ENCODE peak calls at places on chromosomes 5 and 9, in ten cellular contexts. F, I, E, P, S, H, O, C, Z and W are unnamed samples. For H3K4me1, the result is how much of the 10 kb centered on the place peaks cover.

GRCh38 chr9:92631452-92632211 is 38.3 kb downstream of the IPPK start:
- DNase-seq in F (no peak), I (no peak), E (peak), P (no peak), S (no peak), H (no peak), O (no peak), C (peak), Z (no peak), W (no peak)

GRCh38 chr9:121434946-121435345 is 64.7 kb downstream of the GGTA1 start:
- DNase-seq in F (no peak), I (no peak), E (no peak), P (no peak), S (no peak), H (peak), O (no peak), C (no peak), Z (no peak), W (no peak)

GRCh38 chr5:170477906-170478305 is 25.9 kb upstream of the KCNIP1 start:
- DNase-seq in F (no peak), I (no peak), E (no peak), P (no peak), S (no peak), H (no peak), O (no peak), C (no peak), Z (no peak), W (no peak)

GRCh38 chr5:45695011-45695667 is 1.0 kb downstream of the HCN1 start:
- DNase-seq in F (peak), I (no peak), E (peak), P (peak), S (no peak), H (peak), O (no peak), C (no peak), Z (no peak), W (no peak)

GRCh38 chr5:151675225-151675955 is 11.3 kb downstream of the SPARC start:
- DNase-seq in F (peak), I (no peak), E (no peak), P (no peak), S (no peak), H (no peak), O (no peak), C (no peak), Z (no peak), W (no peak)

GRCh38 chr9:107707915-107708441 is 218.4 kb upstream of the KLF4 start:
- DNase-seq in F (no peak), I (no peak), E (no peak), P (no peak), S (peak), H (no peak), O (no peak), C (no peak), Z (no peak), W (no peak)

GRCh38 chr9:16213781-16214515 is 656.5 kb downstream of the BNC2 start:
- DNase-seq in F (no peak), I (no peak), E (no peak), P (peak), S (peak), H (no peak), O (peak), C (no peak), Z (no peak), W (peak)

GRCh38 chr5:160330212-160330611 is 17.8 kb upstream of the CCNJL start:
- DNase-seq in F (no peak), I (no peak), E (no peak), P (no peak), S (no peak), H (no peak), O (no peak), C (no peak), Z (no peak), W (no peak)

GRCh38 chr5:169440107-169440701 is 139.3 kb upstream of the SLIT3 start:
- DNase-seq in F (no peak), I (no peak), E (no peak), P (no peak), S (peak), H (no peak), O (no peak), C (no peak), Z (no peak), W (no peak)

GRCh38 chr9:137237759-137238726 is 3.0 kb upstream of the TUBB4B start:
- DNase-seq in F (no peak), I (no peak), E (no peak), P (no peak), S (peak), H (no peak), O (no peak), C (no peak), Z (no peak), W (peak)

GRCh38 chr9:20997503-20998076 is 33.9 kb downstream of the HACD4 start:
- DNase-seq in F (no peak), I (no peak), E (no peak), P (no peak), S (no peak), H (no peak), O (no peak), C (no peak), Z (peak), W (no peak)

GRCh38 chr9:12185856-12186255 is 507.3 kb upstream of the TYRP1 start:
- DNase-seq in F (no peak), I (no peak), E (no peak), P (no peak), S (no peak), H (no peak), O (no peak), C (no peak), Z (no peak), W (no peak)

GRCh38 chr5:88419931-88420330 is 151.3 kb upstream of the TMEM161B start:
- DNase-seq in F (no peak), I (no peak), E (no peak), P (no peak), S (no peak), H (no peak), O (no peak), C (no peak), Z (no peak), W (no peak)

GRCh38 chr9:36922548-36922947 is 111.5 kb downstream of the PAX5 start:
- DNase-seq in F (no peak), I (no peak), E (no peak), P (no peak), S (peak), H (no peak), O (no peak), C (no peak), Z (no peak), W (no peak)

GRCh38 chr9:82784595-82784994 is 278.3 kb downstream of the RASEF start:
- DNase-seq in F (no peak), I (no peak), E (no peak), P (no peak), S (no peak), H (no peak), O (no peak), C (no peak), Z (no peak), W (no peak)

GRCh38 chr5:9302228-9302627 is 243.6 kb downstream of the SEMA5A start:
- DNase-seq in F (no peak), I (no peak), E (no peak), P (no peak), S (no peak), H (no peak), O (no peak), C (no peak), Z (no peak), W (no peak)

GRCh38 chr9:129557192-129558036 is 63.5 kb downstream of the C9orf50 start:
- DNase-seq in F (peak), I (no peak), E (peak), P (peak), S (peak), H (peak), O (no peak), C (no peak), Z (no peak), W (no peak)

GRCh38 chr5:6819521-6819920 is 106.3 kb downstream of the TENT4A start:
- DNase-seq in F (peak), I (no peak), E (no peak), P (no peak), S (no peak), H (peak), O (no peak), C (no peak), Z (no peak), W (no peak)

GRCh38 chr9:136374183-136374575 is 710 bp upstream of the CARD9 start:
- DNase-seq in F (no peak), I (no peak), E (no peak), P (no peak), S (no peak), H (no peak), O (no peak), C (no peak), Z (no peak), W (no peak)

GRCh38 chr5:124806857-124807196 is 60.4 kb upstream of the ZNF608 start:
- DNase-seq in F (no peak), I (no peak), E (no peak), P (no peak), S (no peak), H (no peak), O (no peak), C (no peak), Z (no peak), W (no peak)

GRCh38 chr5:153998010-153998409 is 40.7 kb downstream of the FAM114A2 start:
- DNase-seq in F (no peak), I (no peak), E (no peak), P (no peak), S (no peak), H (no peak), O (no peak), C (no peak), Z (no peak), W (no peak)

GRCh38 chr5:112475747-112476435 is 56.8 kb upstream of the EPB41L4A start:
- DNase-seq in F (no peak), I (no peak), E (no peak), P (no peak), S (no peak), H (no peak), O (no peak), C (no peak), Z (no peak), W (no peak)

GRCh38 chr5:33601881-33602280 is 161.1 kb downstream of the TARS1 start:
- DNase-seq in F (peak), I (no peak), E (no peak), P (peak), S (no peak), H (peak), O (no peak), C (no peak), Z (no peak), W (no peak)

GRCh38 chr9:89477811-89478583 is 19.9 kb downstream of the SEMA4D start:
- DNase-seq in F (no peak), I (peak), E (no peak), P (no peak), S (no peak), H (peak), O (peak), C (no peak), Z (no peak), W (no peak)

GRCh38 chr9:131668439-131669233 is 71.2 kb downstream of the RAPGEF1 start:
- DNase-seq in F (no peak), I (peak), E (no peak), P (no peak), S (no peak), H (no peak), O (no peak), C (no peak), Z (peak), W (no peak)

GRCh38 chr9:127930298-127931091 is at the start of gene PIP5KL1:
- DNase-seq in F (peak), I (no peak), E (peak), P (peak), S (peak), H (peak), O (peak), C (no peak), Z (peak), W (peak)

GRCh38 chr9:27073841-27074728 is 34.9 kb upstream of the TEK start:
- DNase-seq in F (no peak), I (no peak), E (no peak), P (no peak), S (no peak), H (no peak), O (no peak), C (no peak), Z (no peak), W (no peak)

GRCh38 chr5:106730912-106731311 is 939.8 kb downstream of the EFNA5 start:
- DNase-seq in F (no peak), I (no peak), E (no peak), P (no peak), S (no peak), H (no peak), O (no peak), C (no peak), Z (no peak), W (no peak)

GRCh38 chr9:92481029-92481633 is 1.2 kb downstream of the ASPN start:
- DNase-seq in F (no peak), I (no peak), E (no peak), P (no peak), S (no peak), H (no peak), O (no peak), C (no peak), Z (no peak), W (no peak)

GRCh38 chr5:6525910-6526309 is 77.3 kb downstream of the UBE2QL1 start:
- DNase-seq in F (peak), I (no peak), E (peak), P (no peak), S (peak), H (peak), O (peak), C (no peak), Z (peak), W (no peak)

DNA sequence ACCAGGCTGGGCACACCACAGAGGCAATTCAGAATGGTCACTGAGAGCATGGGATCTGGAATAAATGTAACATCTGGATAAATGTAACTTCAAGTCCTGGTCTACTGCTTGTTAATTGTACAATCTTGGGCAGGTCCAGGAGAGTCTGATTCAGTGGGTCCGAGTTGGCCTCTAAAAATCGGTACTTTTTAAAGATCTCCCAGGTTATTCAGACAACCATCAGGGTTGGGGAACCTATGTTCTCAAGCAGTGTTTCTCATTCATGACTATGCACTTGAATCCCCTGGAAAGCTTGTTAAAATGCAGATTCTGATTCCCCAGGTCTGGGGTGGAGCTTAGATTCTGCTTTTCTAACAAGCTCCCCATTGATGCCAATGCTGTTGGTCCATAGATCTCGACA is 14.8 kb downstream of the ANXA1 start:
- DNase-seq in F (no peak), I (no peak), E (no peak), P (no peak), S (no peak), H (no peak), O (no peak), C (no peak), Z (no peak), W (no peak)
- H3K4me1 ChIP-seq in F (under half), I (under half), E (under half), P (under half), S (half or more), H (under half), O (under half), C (under half), Z (under half), W (under half)

GRCh38 chr5:132253008-132253441 is 4.5 kb upstream of the PDLIM4 start:
- DNase-seq in F (no peak), I (no peak), E (peak), P (no peak), S (no peak), H (no peak), O (peak), C (no peak), Z (no peak), W (peak)

GRCh38 chr5:132251220-132251725 is 6.2 kb upstream of the PDLIM4 start:
- DNase-seq in F (no peak), I (no peak), E (peak), P (no peak), S (no peak), H (no peak), O (peak), C (peak), Z (no peak), W (peak)

GRCh38 chr5:132256086-132256782 is 1.3 kb upstream of the PDLIM4 start:
- DNase-seq in F (no peak), I (no peak), E (no peak), P (no peak), S (no peak), H (no peak), O (peak), C (no peak), Z (no peak), W (no peak)

GRCh38 chr5:132254321-132254977 is 3.0 kb upstream of the PDLIM4 start:
- DNase-seq in F (no peak), I (no peak), E (peak), P (peak), S (no peak), H (no peak), O (peak), C (no peak), Z (no peak), W (peak)

DNA sequence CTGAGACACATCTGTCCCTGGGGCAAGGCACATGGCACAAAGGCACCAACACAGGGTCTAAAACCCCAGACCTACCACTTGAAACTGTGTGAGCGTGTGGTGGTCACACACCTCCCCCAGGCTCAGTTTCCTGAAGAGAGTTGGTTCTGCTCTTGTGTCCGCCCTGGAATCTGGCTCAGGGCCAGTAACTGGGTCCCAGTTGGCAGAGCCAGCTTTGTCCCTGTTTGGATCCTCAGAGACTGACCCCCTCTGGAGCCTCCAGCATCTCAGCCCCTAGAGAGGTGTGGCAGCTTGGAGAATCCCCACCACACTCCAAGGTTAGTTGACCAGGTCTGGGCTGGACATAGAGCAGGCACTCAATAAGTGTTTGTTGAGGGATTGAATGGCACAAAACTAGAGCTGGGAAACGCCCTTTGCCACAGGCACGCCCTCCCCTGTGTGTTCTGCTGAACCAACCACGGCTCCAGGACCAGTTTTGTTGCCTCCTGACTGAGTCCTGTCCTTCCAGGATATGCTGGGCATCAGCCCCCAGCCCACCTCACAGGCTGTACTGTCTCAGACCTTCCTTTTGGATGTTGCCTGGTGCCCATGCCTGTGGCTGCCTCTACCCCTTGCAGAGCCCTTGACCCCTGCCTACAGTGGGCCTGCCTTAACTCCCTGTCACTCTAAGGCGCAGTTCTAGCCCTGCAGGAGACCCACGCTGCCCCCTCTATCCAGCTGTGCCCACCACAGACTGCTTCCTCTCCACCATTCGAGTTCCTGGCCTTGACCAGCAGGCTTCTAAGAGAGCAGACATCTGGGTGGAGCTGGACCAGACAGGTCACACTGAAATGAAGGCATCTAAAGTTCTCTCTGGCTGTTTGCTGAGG is 3.8 kb upstream of the PDLIM4 start:
- DNase-seq in F (no peak), I (no peak), E (peak), P (no peak), S (no peak), H (no peak), O (peak), C (no peak), Z (no peak), W (peak)
- H3K4me1 ChIP-seq in F (under half), I (under half), E (under half), P (under half), S (under half), H (under half), O (under half), C (under half), Z (under half), W (under half)

DNA sequence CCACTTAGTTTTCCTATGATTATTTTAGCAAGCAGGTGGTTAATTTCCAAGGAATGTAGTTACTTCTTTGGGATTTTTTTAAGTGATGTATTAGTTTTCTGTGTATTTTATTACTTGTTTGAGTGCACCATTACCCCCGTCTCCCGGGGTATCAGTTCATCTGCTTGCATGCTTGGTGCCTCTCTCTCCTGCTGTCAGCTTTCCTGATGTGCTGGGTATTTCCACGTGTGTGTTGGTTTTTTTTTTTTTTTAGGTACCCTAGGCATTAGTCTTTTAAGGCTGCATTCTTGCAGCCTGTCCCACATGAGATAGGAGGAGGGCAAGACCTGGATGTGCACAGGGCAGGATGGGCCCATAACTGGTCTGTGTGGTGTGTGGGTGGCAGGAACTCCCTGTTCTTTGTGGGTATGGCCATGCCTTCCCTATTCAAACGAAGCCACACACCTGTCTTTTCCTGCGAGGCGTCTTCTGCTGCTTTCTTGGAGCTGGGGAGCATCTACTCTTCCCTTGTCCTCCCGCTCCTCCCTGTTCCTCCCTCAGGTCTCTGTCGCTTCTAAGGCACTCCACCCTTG is 6.7 kb downstream of the SYK start:
- DNase-seq in F (no peak), I (no peak), E (no peak), P (no peak), S (no peak), H (no peak), O (no peak), C (no peak), Z (no peak), W (no peak)
- H3K4me1 ChIP-seq in F (under half), I (under half), E (under half), P (under half), S (under half), H (under half), O (under half), C (under half), Z (half or more), W (under half)

DNA sequence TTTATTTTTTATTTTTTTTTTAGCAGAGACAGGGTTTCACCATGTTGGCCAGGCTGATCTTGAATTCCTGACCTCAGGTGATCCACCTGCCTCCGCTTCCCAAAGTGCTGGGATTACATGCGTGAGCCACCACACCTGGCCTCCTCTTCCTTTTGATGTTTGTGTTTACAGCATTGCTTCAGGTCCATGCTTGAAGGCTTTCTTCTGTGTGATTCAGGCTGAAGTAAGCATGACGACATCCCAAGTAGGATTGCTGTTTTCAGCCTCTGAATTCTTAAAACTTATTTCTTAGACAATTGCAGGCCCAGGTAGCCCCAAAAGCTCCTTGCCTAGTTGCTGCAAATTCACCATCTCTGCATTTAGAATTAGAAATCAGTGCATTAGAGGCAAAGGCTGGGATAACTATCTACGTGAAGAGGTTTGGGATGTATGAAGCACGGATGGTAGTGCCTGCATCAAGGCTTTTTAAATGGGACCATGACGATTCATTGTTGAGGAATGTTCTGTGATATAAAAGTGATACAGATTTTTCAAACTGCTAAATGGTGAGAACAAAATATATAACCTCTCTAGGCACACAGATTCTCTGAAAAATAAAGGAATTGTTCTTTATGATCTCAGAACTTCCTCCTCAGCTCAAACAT is 3.0 kb upstream of the ETF1 start:
- DNase-seq in F (no peak), I (no peak), E (no peak), P (no peak), S (no peak), H (no peak), O (no peak), C (no peak), Z (no peak), W (no peak)
- H3K4me1 ChIP-seq in F (under half), I (under half), E (under half), P (under half), S (under half), H (under half), O (half or more), C (under half), Z (under half), W (under half)